ENCODE peak calls at places on chromosomes 16 and 17, in nine cellular contexts. Y is GM12878; A is mammary epithelial cell; N is MM.1S; C is IMR-90; L is left lung; Z is esophagus muscularis mucosa; T is uterus; H is CD8-positive, alpha-beta T cell. M is an unnamed sample.

GRCh38 chr17:12545877-12546513 is 119.7 kb upstream of the MYOCD start:
- DNase-seq in Y (no peak), A (no peak), N (peak), C (peak), L (no peak), Z (no peak), T (no peak), H (no peak), M (peak)

GRCh38 chr17:77609553-77610517 is 348.7 kb upstream of the TNRC6C start:
- DNase-seq in Y (peak), A (no peak), N (peak), C (no peak), L (no peak), Z (no peak), T (peak), H (peak), M (no peak)

GRCh38 chr17:14756469-14756868 is 455.6 kb downstream of the HS3ST3B1 start:
- DNase-seq in Y (no peak), A (no peak), N (no peak), C (no peak), L (no peak), Z (peak), T (no peak), H (no peak), M (no peak)

GRCh38 chr17:8079291-8080207 is 8.0 kb downstream of the ALOX12B start:
- DNase-seq in Y (no peak), A (peak), N (peak), C (peak), L (peak), Z (no peak), T (peak), H (peak), M (peak)

GRCh38 chr16:87548086-87548485 is 54.2 kb upstream of the JPH3 start:
- DNase-seq in Y (no peak), A (no peak), N (no peak), C (no peak), L (no peak), Z (no peak), T (no peak), H (no peak), M (no peak)

GRCh38 chr16:17468611-17469010 is 2.1 kb downstream of the XYLT1 start:
- DNase-seq in Y (no peak), A (no peak), N (no peak), C (no peak), L (no peak), Z (no peak), T (no peak), H (no peak), M (no peak)

GRCh38 chr17:38704645-38705522 is at the start of gene MLLT6:
- DNase-seq in Y (no peak), A (peak), N (peak), C (peak), L (peak), Z (no peak), T (peak), H (peak), M (peak)

GRCh38 chr17:65417406-65418221 is 143.8 kb downstream of the AXIN2 start:
- DNase-seq in Y (no peak), A (no peak), N (no peak), C (no peak), L (no peak), Z (no peak), T (no peak), H (no peak), M (no peak)

GRCh38 chr17:46140645-46141197 is 52.5 kb downstream of the KANSL1 start:
- DNase-seq in Y (no peak), A (no peak), N (no peak), C (no peak), L (no peak), Z (no peak), T (no peak), H (no peak), M (no peak)

GRCh38 chr17:60741031-60741430 is 63.4 kb downstream of the BCAS3 start:
- DNase-seq in Y (no peak), A (no peak), N (peak), C (no peak), L (no peak), Z (no peak), T (no peak), H (no peak), M (no peak)

GRCh38 chr17:28384281-28385036 is 13.0 kb downstream of the SARM1 start:
- DNase-seq in Y (no peak), A (no peak), N (peak), C (no peak), L (peak), Z (no peak), T (no peak), H (peak), M (peak)

GRCh38 chr17:34637548-34638525 is 58.5 kb downstream of the TMEM132E start:
- DNase-seq in Y (no peak), A (peak), N (peak), C (peak), L (peak), Z (no peak), T (peak), H (peak), M (peak)

GRCh38 chr17:69141802-69142472 is at the start of gene ABCA6:
- DNase-seq in Y (no peak), A (peak), N (no peak), C (no peak), L (no peak), Z (no peak), T (peak), H (no peak), M (no peak)

GRCh38 chr17:49589556-49589885 is 13.8 kb downstream of the NXPH3 start:
- DNase-seq in Y (no peak), A (no peak), N (no peak), C (no peak), L (no peak), Z (no peak), T (no peak), H (no peak), M (no peak)

GRCh38 chr17:10313037-10313672 is 59.7 kb downstream of the MYH13 start:
- DNase-seq in Y (no peak), A (no peak), N (no peak), C (no peak), L (no peak), Z (no peak), T (no peak), H (no peak), M (no peak)

GRCh38 chr17:36504156-36504545 is 17.7 kb downstream of the ZNHIT3 start:
- DNase-seq in Y (no peak), A (no peak), N (no peak), C (no peak), L (no peak), Z (no peak), T (no peak), H (no peak), M (no peak)

GRCh38 chr16:25691519-25692091 is at the start of gene HS3ST4:
- DNase-seq in Y (no peak), A (no peak), N (no peak), C (no peak), L (no peak), Z (no peak), T (no peak), H (no peak), M (no peak)

GRCh38 chr17:78717431-78717980 is 64.6 kb downstream of the CYTH1 start:
- DNase-seq in Y (no peak), A (peak), N (peak), C (peak), L (no peak), Z (no peak), T (peak), H (no peak), M (no peak)

GRCh38 chr17:47279062-47279801 is 25.6 kb downstream of the ITGB3 start:
- DNase-seq in Y (peak), A (peak), N (peak), C (peak), L (peak), Z (no peak), T (peak), H (no peak), M (peak)

GRCh38 chr17:59798111-59798510 is 90.7 kb downstream of the VMP1 start:
- DNase-seq in Y (no peak), A (no peak), N (no peak), C (no peak), L (no peak), Z (no peak), T (no peak), H (no peak), M (no peak)

GRCh38 chr17:79937435-79937870 is 98.2 kb upstream of the CBX4 start:
- DNase-seq in Y (no peak), A (no peak), N (no peak), C (no peak), L (no peak), Z (no peak), T (no peak), H (no peak), M (no peak)

GRCh38 chr16:81278526-81278925 is 36.2 kb upstream of the GAN start:
- DNase-seq in Y (no peak), A (no peak), N (no peak), C (no peak), L (no peak), Z (no peak), T (no peak), H (no peak), M (no peak)

GRCh38 chr17:37840576-37840975 is 83.6 kb upstream of the TBC1D3K start:
- DNase-seq in Y (no peak), A (no peak), N (no peak), C (no peak), L (no peak), Z (no peak), T (no peak), H (no peak), M (no peak)

GRCh38 chr16:1188781-1189189 is 35.9 kb downstream of the CACNA1H start:
- DNase-seq in Y (no peak), A (peak), N (peak), C (peak), L (peak), Z (no peak), T (no peak), H (peak), M (peak)

GRCh38 chr17:15944720-15945492 is at the start of gene ADORA2B:
- DNase-seq in Y (no peak), A (peak), N (no peak), C (peak), L (peak), Z (no peak), T (no peak), H (peak), M (peak)

GRCh38 chr16:85153046-85153445 is 40.8 kb upstream of the CIBAR2 start:
- DNase-seq in Y (no peak), A (no peak), N (no peak), C (no peak), L (no peak), Z (no peak), T (no peak), H (no peak), M (no peak)

GRCh38 chr17:37361543-37361942 is 14.2 kb upstream of the C17orf78 start:
- DNase-seq in Y (no peak), A (peak), N (no peak), C (no peak), L (no peak), Z (no peak), T (no peak), H (no peak), M (no peak)

GRCh38 chr16:886802-887731 is 83.7 kb downstream of the LMF1 start:
- DNase-seq in Y (no peak), A (no peak), N (no peak), C (no peak), L (no peak), Z (no peak), T (no peak), H (no peak), M (no peak)

GRCh38 chr16:83581082-83581481 is 226.7 kb upstream of the HSBP1 start:
- DNase-seq in Y (no peak), A (no peak), N (no peak), C (peak), L (no peak), Z (no peak), T (no peak), H (no peak), M (no peak)

GRCh38 chr17:49495842-49496182 is 719 bp downstream of the NGFR start:
- DNase-seq in Y (no peak), A (no peak), N (no peak), C (no peak), L (no peak), Z (no peak), T (no peak), H (no peak), M (no peak)

GRCh38 chr16:67468731-67469130 is 12.2 kb downstream of the ATP6V0D1 start:
- DNase-seq in Y (no peak), A (peak), N (no peak), C (no peak), L (no peak), Z (no peak), T (no peak), H (no peak), M (no peak)

GRCh38 chr16:50274771-50275415 is 8.5 kb downstream of the ADCY7 start:
- DNase-seq in Y (no peak), A (no peak), N (peak), C (no peak), L (peak), Z (no peak), T (no peak), H (no peak), M (no peak)

GRCh38 chr16:974606-975312 is 4.0 kb upstream of the LMF1 start:
- DNase-seq in Y (no peak), A (no peak), N (no peak), C (no peak), L (no peak), Z (no peak), T (no peak), H (no peak), M (peak)

DNA sequence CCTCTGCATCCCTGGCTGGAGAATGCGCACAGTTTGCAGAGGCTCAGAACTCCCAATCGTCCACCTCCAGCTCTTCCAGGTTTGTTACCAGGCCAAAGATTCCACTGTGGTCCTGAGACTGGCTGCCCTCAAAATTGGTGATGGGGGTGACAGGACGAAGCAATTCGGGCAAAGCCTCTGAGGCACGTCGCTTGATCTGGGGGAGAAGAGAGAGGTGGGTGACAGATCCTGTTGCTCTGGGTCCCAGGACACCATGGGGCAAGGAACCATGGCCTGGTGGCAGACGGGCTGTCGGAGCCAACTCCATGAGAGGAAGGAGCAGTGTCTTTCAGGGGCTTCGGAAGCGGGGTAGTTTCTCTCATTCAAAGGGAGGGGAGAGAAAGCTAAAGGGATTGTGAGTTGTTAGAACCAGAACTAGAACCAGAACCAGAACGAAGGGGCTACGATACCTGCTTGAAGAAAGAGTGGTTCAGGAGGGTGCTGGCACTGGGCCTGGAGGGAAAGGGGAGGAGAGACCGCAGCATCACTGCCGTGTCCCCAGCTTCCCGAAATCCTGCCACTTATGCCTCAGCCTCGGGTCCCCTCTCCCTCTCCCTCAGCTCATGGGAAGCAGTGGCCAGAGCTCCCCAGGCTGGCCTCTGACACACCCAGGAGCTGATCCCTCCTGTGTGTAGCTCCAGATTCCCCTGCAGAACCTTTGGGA is 3.8 kb upstream of the LIMD2 start:
- DNase-seq in Y (no peak), A (no peak), N (no peak), C (no peak), L (no peak), Z (no peak), T (no peak), H (no peak), M (no peak)
- H3K27ac ChIP-seq in Y (no peak), A (no peak), N (no peak), C (no peak), L (no peak), Z (no peak), T (no peak), H (peak), M (no peak)

GRCh38 chr16:2323701-2324100 is 16.8 kb downstream of the ABCA3 start:
- DNase-seq in Y (no peak), A (no peak), N (no peak), C (no peak), L (no peak), Z (no peak), T (no peak), H (no peak), M (no peak)

GRCh38 chr16:2326191-2326590 is 14.3 kb downstream of the ABCA3 start:
- DNase-seq in Y (no peak), A (no peak), N (no peak), C (no peak), L (no peak), Z (no peak), T (no peak), H (no peak), M (no peak)

GRCh38 chr16:2325791-2326190 is 14.7 kb downstream of the ABCA3 start:
- DNase-seq in Y (no peak), A (no peak), N (no peak), C (no peak), L (no peak), Z (no peak), T (no peak), H (no peak), M (no peak)

GRCh38 chr16:2324296-2324859 is 16.1 kb downstream of the ABCA3 start:
- DNase-seq in Y (no peak), A (no peak), N (no peak), C (no peak), L (no peak), Z (no peak), T (no peak), H (no peak), M (no peak)

GRCh38 chr16:2325181-2325580 is 15.3 kb downstream of the ABCA3 start:
- DNase-seq in Y (no peak), A (no peak), N (no peak), C (no peak), L (no peak), Z (no peak), T (no peak), H (no peak), M (no peak)
- TF ChIP-seq CTCF in Y (no peak), A (no peak), N (no peak), C (no peak), L (no peak), Z (no peak), T (no peak), H (no peak), M (no peak)

GRCh38 chr17:3754458-3755334 is 31.0 kb downstream of the HASPIN start:
- DNase-seq in Y (no peak), A (peak), N (peak), C (no peak), L (peak), Z (no peak), T (no peak), H (peak), M (peak)
- H3K27ac ChIP-seq in Y (no peak), A (peak), N (no peak), C (no peak), L (peak), Z (no peak), T (no peak), H (peak), M (peak)

GRCh38 chr16:75764154-75764768 is 38.0 kb upstream of the CPHXL start:
- DNase-seq in Y (peak), A (peak), N (peak), C (peak), L (no peak), Z (no peak), T (peak), H (peak), M (peak)
- TF ChIP-seq CTCF in Y (peak), A (peak), N (peak), C (peak), L (peak), Z (peak), T (peak), H (peak), M (peak)

GRCh38 chr16:70290949-70291519 is 1.7 kb upstream of the AARS1 start:
- DNase-seq in Y (no peak), A (no peak), N (no peak), C (peak), L (no peak), Z (no peak), T (no peak), H (no peak), M (no peak)
- H3K27ac ChIP-seq in Y (peak), A (no peak), N (no peak), C (no peak), L (no peak), Z (no peak), T (no peak), H (no peak), M (no peak)

M was measured in thyroid gland.